ENCODE peak calls at places on chromosomes 1 and 21, in eight cellular contexts. O is right atrium auricular region; E is GF-D8; C is 8988T; R is dorsolateral prefrontal cortex; A is activated CD4-positive, alpha-beta T cell treated with anti-CD3 and anti-CD28 coated beads, Interleukin-2, amount 50 U/mL, for 24 hours; Y is heart right ventricle; U is HT-29. I is an unnamed sample.
A peak's percentile ranks its signal among the peaks of the same experiment; 100 is the strongest.

GRCh38 chr1:207925210-207925609 is 14.3 kb upstream of the CD34 start:
- DNase-seq in O (no peak), E (no peak), C (no peak), R (no peak), A (no peak), Y (peak; percentile 44), U (no peak), I (no peak)

GRCh38 chr1:12770620-12771019 is 2.9 kb upstream of the PRAMEF12 start:
- DNase-seq in O (peak; percentile 26), E (no peak), C (no peak), R (no peak), A (no peak), Y (no peak), U (no peak), I (no peak)

GRCh38 chr1:74145086-74145485 is 52.9 kb downstream of the LRRIQ3 start:
- DNase-seq in O (no peak), E (no peak), C (no peak), R (no peak), A (no peak), Y (no peak), U (no peak), I (no peak)

GRCh38 chr1:147580200-147580557 is 38.9 kb downstream of the BCL9 start:
- DNase-seq in O (no peak), E (no peak), C (no peak), R (no peak), A (no peak), Y (no peak), U (peak; percentile 36), I (no peak)

GRCh38 chr21:26297856-26298255 is 127.3 kb upstream of the APP start:
- DNase-seq in O (no peak), E (no peak), C (no peak), R (no peak), A (no peak), Y (no peak), U (no peak), I (no peak)

GRCh38 chr1:203126151-203126865 is 1.2 kb upstream of the ADORA1 start:
- DNase-seq in O (peak; percentile 55), E (no peak), C (no peak), R (no peak), A (no peak), Y (no peak), U (peak; percentile 16), I (peak; percentile 62)

GRCh38 chr1:62746086-62746808 is 37.7 kb upstream of the ATG4C start:
- DNase-seq in O (no peak), E (peak; percentile 53), C (no peak), R (no peak), A (no peak), Y (no peak), U (peak; percentile 65), I (peak; percentile 17)

GRCh38 chr1:180953791-180954721 is 41.4 kb downstream of the KIAA1614 start:
- DNase-seq in O (peak; percentile 68), E (no peak), C (peak; percentile 64), R (peak; percentile 58), A (peak; percentile 48), Y (peak; percentile 44), U (peak; percentile 45), I (no peak)

GRCh38 chr21:34351786-34352241 is 12.0 kb upstream of the KCNE2 start:
- DNase-seq in O (no peak), E (no peak), C (peak; percentile 43), R (peak; percentile 71), A (no peak), Y (peak; percentile 50), U (peak; percentile 70), I (peak; percentile 68)

GRCh38 chr1:83692524-83693336 is 306.2 kb downstream of the TTLL7 start:
- DNase-seq in O (no peak), E (no peak), C (no peak), R (peak; percentile 11), A (no peak), Y (peak; percentile 4), U (no peak), I (no peak)

GRCh38 chr1:2314803-2315710 is 76.3 kb downstream of the MORN1 start:
- DNase-seq in O (no peak), E (no peak), C (peak; percentile 94), R (no peak), A (peak; percentile 30), Y (peak; percentile 74), U (no peak), I (peak; percentile 20)

GRCh38 chr1:93061895-93062792 is 16.9 kb upstream of the MTF2 start:
- DNase-seq in O (no peak), E (peak; percentile 1), C (no peak), R (no peak), A (no peak), Y (no peak), U (peak; percentile 62), I (no peak)

GRCh38 chr1:155976062-155976912 is 2.1 kb downstream of the ARHGEF2 start:
- DNase-seq in O (peak; percentile 74), E (peak; percentile 84), C (no peak), R (no peak), A (no peak), Y (peak; percentile 80), U (peak; percentile 42), I (peak; percentile 84)

GRCh38 chr1:232422901-232423300 is 207.0 kb downstream of the SIPA1L2 start:
- DNase-seq in O (no peak), E (no peak), C (no peak), R (no peak), A (no peak), Y (no peak), U (no peak), I (no peak)

GRCh38 chr1:87197156-87197555 is 131.5 kb upstream of the LMO4 start:
- DNase-seq in O (no peak), E (no peak), C (no peak), R (no peak), A (no peak), Y (no peak), U (no peak), I (no peak)

GRCh38 chr21:24148461-24148860 is 1458.8 kb downstream of the MRPL39 start:
- DNase-seq in O (no peak), E (no peak), C (no peak), R (no peak), A (no peak), Y (no peak), U (no peak), I (no peak)

GRCh38 chr1:27011058-27011764 is 1.4 kb downstream of the TENT5B start:
- DNase-seq in O (no peak), E (no peak), C (peak; percentile 94), R (no peak), A (no peak), Y (no peak), U (peak; percentile 92), I (peak; percentile 85)

GRCh38 chr1:205480349-205481278 is 23.9 kb upstream of the CDK18 start:
- DNase-seq in O (no peak), E (no peak), C (no peak), R (no peak), A (no peak), Y (no peak), U (no peak), I (no peak)

GRCh38 chr1:237181731-237182317 is 139.8 kb downstream of the RYR2 start:
- DNase-seq in O (no peak), E (no peak), C (no peak), R (peak; percentile 50), A (no peak), Y (no peak), U (no peak), I (peak; percentile 16)

GRCh38 chr1:234877761-234878160 is 250.9 kb downstream of the TOMM20 start:
- DNase-seq in O (no peak), E (no peak), C (no peak), R (no peak), A (no peak), Y (no peak), U (no peak), I (no peak)

GRCh38 chr1:17551755-17552234 is 12.3 kb downstream of the ARHGEF10L start:
- DNase-seq in O (no peak), E (no peak), C (no peak), R (no peak), A (no peak), Y (no peak), U (peak; percentile 44), I (no peak)

GRCh38 chr1:90580176-90580575 is 136.9 kb downstream of the BARHL2 start:
- DNase-seq in O (no peak), E (no peak), C (no peak), R (no peak), A (no peak), Y (no peak), U (no peak), I (no peak)

GRCh38 chr1:201887116-201887866 is 1.4 kb upstream of the SHISA4 start:
- DNase-seq in O (no peak), E (no peak), C (no peak), R (peak; percentile 54), A (no peak), Y (no peak), U (no peak), I (no peak)

GRCh38 chr21:29718081-29718815 is 221.5 kb downstream of the GRIK1 start:
- DNase-seq in O (no peak), E (no peak), C (no peak), R (no peak), A (no peak), Y (no peak), U (no peak), I (no peak)

I was measured in T47D.